ENCODE peak calls at places on chromosomes 3 and 15, in six cellular contexts. W, M, Z, Q, B and K are unnamed samples.

GRCh38 chr3:178850452-178851166 is 221.0 kb downstream of the ZMAT3 start:
- DNase-seq in B (no peak), Z (no peak), Q (no peak), M (no peak), W (no peak), K (no peak)

GRCh38 chr15:67225336-67225735 is 29.1 kb downstream of the AAGAB start:
- DNase-seq in B (no peak), Q (no peak), M (no peak), Z (peak; percentile 78), W (no peak), K (no peak)

GRCh38 chr15:31472636-31473383 is 146.2 kb downstream of the KLF13 start:
- DNase-seq in Q (peak; percentile 27), M (no peak), W (no peak), Z (peak; percentile 64), B (no peak), K (no peak)

GRCh38 chr3:45776611-45777010 is 19.7 kb downstream of the SLC6A20 start:
- DNase-seq in B (no peak), W (no peak), Q (no peak), Z (no peak), M (no peak), K (no peak)

GRCh38 chr3:713225-713624 is 379.6 kb upstream of the CNTN6 start:
- DNase-seq in Q (no peak), W (no peak), B (no peak), Z (no peak), M (no peak), K (peak; percentile 58)

GRCh38 chr3:63945558-63946096 is 33.4 kb upstream of the SCAANT1 start:
- DNase-seq in W (no peak), Z (peak; percentile 48), Q (no peak), M (no peak), B (no peak), K (no peak)

GRCh38 chr3:177598110-177598833 is 401.0 kb upstream of the TBL1XR1 start:
- DNase-seq in Q (no peak), M (no peak), W (no peak), B (no peak), Z (no peak), K (no peak)

GRCh38 chr15:63939531-63940130 is 105.9 kb upstream of the HERC1 start:
- DNase-seq in Q (no peak), B (no peak), W (peak; percentile 32), M (no peak), Z (peak; percentile 75), K (no peak)

GRCh38 chr15:99630607-99631131 is 64.9 kb downstream of the MEF2A start:
- DNase-seq in M (no peak), Q (no peak), Z (no peak), W (no peak), B (no peak), K (no peak)

GRCh38 chr3:68135145-68135544 is 480.7 kb upstream of the SUCLG2 start:
- DNase-seq in Q (no peak), W (no peak), Z (no peak), B (no peak), M (no peak), K (peak; percentile 13)

GRCh38 chr3:119894195-119894594 is 112.3 kb downstream of the NR1I2 start:
- DNase-seq in M (no peak), B (no peak), W (no peak), Q (no peak), Z (no peak), K (no peak)

GRCh38 chr3:102400766-102401165 is 34.0 kb upstream of the ZPLD1 start:
- DNase-seq in M (no peak), Z (peak; percentile 67), B (no peak), Q (no peak), W (no peak), K (no peak)

GRCh38 chr3:17742837-17743659 is 617 bp upstream of the TBC1D5 start:
- DNase-seq in W (no peak), Q (peak; percentile 16), B (no peak), M (no peak), Z (peak; percentile 98), K (no peak)

GRCh38 chr3:107958151-107958550 is 132.7 kb downstream of the CD47 start:
- DNase-seq in M (no peak), B (no peak), Z (no peak), W (no peak), Q (no peak), K (no peak)

GRCh38 chr3:53796161-53796560 is 50.1 kb downstream of the CHDH start:
- DNase-seq in W (peak; percentile 72), M (peak; percentile 65), Q (no peak), Z (no peak), B (no peak), K (no peak)

GRCh38 chr3:48851407-48851806 is 3.7 kb upstream of the PRKAR2A start:
- DNase-seq in Q (peak; percentile 31), W (no peak), B (peak; percentile 59), Z (peak; percentile 66), M (peak; percentile 0), K (no peak)

GRCh38 chr3:195905970-195906864 is 2.1 kb downstream of the TNK2 start:
- DNase-seq in Q (no peak), B (peak; percentile 9), W (no peak), M (no peak), Z (peak; percentile 78), K (no peak)

GRCh38 chr3:183031826-183032225 is 51.5 kb upstream of the DCUN1D1 start:
- DNase-seq in B (no peak), Z (no peak), Q (no peak), M (no peak), W (no peak), K (no peak)

GRCh38 chr3:128280466-128281455 is 127.5 kb downstream of the EEFSEC start:
- DNase-seq in B (no peak), W (no peak), M (no peak), Z (no peak), Q (no peak), K (no peak)

GRCh38 chr15:27903405-27903804 is 195.7 kb downstream of the OCA2 start:
- DNase-seq in Q (no peak), B (no peak), Z (no peak), W (no peak), M (no peak), K (no peak)

GRCh38 chr3:72811551-72811950 is 36.7 kb downstream of the SHQ1 start:
- DNase-seq in Z (no peak), M (no peak), B (no peak), W (no peak), Q (no peak), K (no peak)

GRCh38 chr15:63430766-63431451 is 49.3 kb upstream of the CA12 start:
- DNase-seq in B (no peak), Q (no peak), Z (no peak), M (no peak), W (no peak), K (no peak)

GRCh38 chr15:67850336-67850735 is 10.5 kb upstream of the RNU6-1 start:
- DNase-seq in Q (no peak), M (no peak), Z (no peak), W (no peak), B (no peak), K (no peak)

GRCh38 chr15:28264166-28264565 is 57.8 kb downstream of the HERC2 start:
- DNase-seq in W (no peak), Q (no peak), M (no peak), Z (no peak), B (no peak), K (no peak)

GRCh38 chr15:71357357-71357756 is 242.1 kb downstream of the THSD4 start:
- DNase-seq in B (no peak), Z (no peak), W (peak; percentile 61), M (peak; percentile 65), Q (no peak), K (no peak)

GRCh38 chr15:29289179-29289578 is 19.6 kb upstream of the NSMCE3 start:
- DNase-seq in M (no peak), B (no peak), W (no peak), Z (no peak), Q (no peak), K (no peak)

GRCh38 chr15:29294732-29295131 is 25.1 kb upstream of the NSMCE3 start:
- DNase-seq in Z (no peak), M (no peak), Q (no peak), B (no peak), W (no peak), K (no peak)

DNA sequence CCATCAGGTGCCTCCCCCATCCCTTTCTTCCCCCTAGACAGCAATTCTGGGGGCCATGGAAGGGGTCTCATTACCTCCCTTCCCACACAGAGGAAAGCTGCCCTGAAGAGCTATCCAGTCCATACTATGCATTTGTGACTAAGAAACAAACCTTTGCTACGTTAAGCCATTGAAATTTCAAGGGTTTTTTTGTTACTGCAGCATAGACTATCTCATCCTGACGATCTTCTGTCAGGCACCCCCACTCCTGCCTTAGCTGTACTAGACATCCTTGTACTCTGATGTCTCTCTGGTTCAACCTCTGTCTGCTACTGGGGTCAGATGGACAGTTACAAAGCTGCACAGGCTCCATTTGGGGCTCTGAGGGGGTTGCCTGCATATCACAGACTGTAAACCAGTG is 21.4 kb upstream of the NSMCE3 start:
- DNase-seq in W (no peak), Q (no peak), Z (no peak), M (no peak), B (no peak), K (no peak)
- TF ChIP-seq CTCF in W (no peak), Q (no peak), Z (no peak), M (no peak), B (no peak), K (no peak)

GRCh38 chr3:71262368-71263265 is 320.9 kb downstream of the FOXP1 start:
- DNase-seq in Q (no peak), W (no peak), B (no peak), M (no peak), Z (no peak), K (no peak)
- TF ChIP-seq CTCF in Q (no peak), W (no peak), B (no peak), M (no peak), Z (no peak), K (no peak)

GRCh38 chr15:38017721-38018120 is 83.3 kb downstream of the TMCO5A start:
- DNase-seq in Q (no peak), M (peak; percentile 69), W (no peak), Z (no peak), B (no peak), K (no peak)

GRCh38 chr15:38010390-38010789 is 76.0 kb downstream of the TMCO5A start:
- DNase-seq in W (no peak), M (no peak), B (no peak), Q (no peak), Z (no peak), K (no peak)

DNA sequence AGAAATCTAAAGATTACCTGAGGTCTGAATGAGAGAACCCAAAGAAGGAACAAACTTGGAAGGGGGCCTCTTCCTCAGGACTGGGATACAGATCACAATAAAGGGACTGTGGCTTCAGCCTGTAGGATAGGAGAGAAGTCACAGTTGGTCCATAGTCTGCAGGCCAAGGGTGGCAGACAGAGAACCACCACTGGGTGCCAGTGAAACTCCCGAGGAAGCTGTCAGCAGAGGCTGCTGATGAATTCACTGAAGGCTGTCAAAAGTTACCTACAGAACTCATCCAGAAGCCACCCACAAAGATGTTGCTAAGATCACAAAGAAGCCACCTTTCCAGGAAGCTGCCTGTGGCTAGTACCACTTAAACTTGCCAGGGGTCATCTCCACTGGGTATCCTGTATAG is 78.5 kb downstream of the TMCO5A start:
- DNase-seq in W (no peak), M (no peak), Q (no peak), Z (no peak), B (no peak), K (no peak)
- TF ChIP-seq CTCF in W (no peak), M (no peak), Q (no peak), Z (no peak), B (no peak), K (no peak)

DNA sequence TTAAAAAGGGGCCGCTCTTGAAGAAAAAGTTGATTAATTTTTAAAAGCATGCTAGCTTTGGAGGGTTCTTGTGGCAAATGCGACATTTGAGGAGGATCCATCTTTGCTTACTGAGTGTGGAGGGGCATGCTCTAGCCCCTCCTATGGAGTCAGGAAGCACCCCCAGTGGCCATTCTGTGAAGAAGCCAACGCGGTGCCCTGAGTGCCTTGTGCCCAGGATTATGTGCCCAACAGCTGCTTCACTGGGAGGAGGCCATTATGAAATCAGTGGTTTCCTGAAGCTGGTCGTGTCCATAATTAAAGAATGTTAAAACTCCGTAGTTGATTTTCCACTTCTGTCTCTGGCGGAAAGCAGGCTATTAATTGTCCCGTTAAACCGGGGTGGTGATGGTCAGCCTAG is 69.1 kb upstream of the TNFAIP8L3 start:
- DNase-seq in M (no peak), Z (no peak), B (no peak), Q (no peak), W (no peak), K (no peak)
- TF ChIP-seq CTCF in M (peak; percentile 5), Z (no peak), B (no peak), Q (no peak), W (no peak), K (no peak)